ENCODE peak calls at places on chromosomes 7 and 10, in seven cellular contexts. R is natural killer cell, D is BE2C, V is ovary, P is glutamatergic neuron, E is body of pancreas, W is cardiac fibroblast. A is an unnamed sample.

GRCh38 chr10:98258683-98259454 is 9.1 kb downstream of the LOXL4 start:
- DNase-seq in E (no peak), R (no peak), P (no peak), D (no peak), W (no peak), V (no peak), A (no peak)

GRCh38 chr7:94060772-94061171 is 56.6 kb upstream of the BET1 start:
- DNase-seq in D (no peak), E (no peak), W (peak; percentile 61), V (no peak), R (no peak), P (no peak), A (no peak)

GRCh38 chr7:63080406-63080805 is 918.2 kb upstream of the ZNF722 start:
- DNase-seq in D (no peak), P (no peak), E (no peak), R (no peak), V (no peak), W (no peak), A (no peak)

GRCh38 chr10:29150010-29150409 is 138.9 kb upstream of the LYZL1 start:
- DNase-seq in V (peak; percentile 37), W (no peak), E (peak; percentile 23), R (no peak), D (peak; percentile 17), P (no peak), A (no peak)

GRCh38 chr7:12607134-12607533 is 36.6 kb downstream of the SCIN start:
- DNase-seq in D (no peak), W (no peak), V (no peak), R (no peak), E (no peak), P (peak; percentile 23), A (no peak)

GRCh38 chr7:137454169-137455166 is 110.9 kb upstream of the PTN start:
- DNase-seq in D (no peak), W (peak; percentile 83), R (no peak), P (no peak), V (no peak), E (peak; percentile 16), A (no peak)

GRCh38 chr7:98116656-98117461 is 10.2 kb downstream of the LMTK2 start:
- DNase-seq in V (peak; percentile 45), R (no peak), P (no peak), D (no peak), W (peak; percentile 30), E (peak; percentile 34), A (no peak)

GRCh38 chr10:58513189-58514101 is 773 bp downstream of the BICC1 start:
- DNase-seq in D (peak; percentile 32), W (peak; percentile 83), P (peak; percentile 26), R (no peak), E (peak; percentile 39), V (peak; percentile 76), A (no peak)

GRCh38 chr7:77386165-77386824 is 29.9 kb downstream of the GSAP start:
- DNase-seq in W (no peak), D (no peak), E (no peak), P (no peak), V (no peak), R (no peak), A (no peak)

GRCh38 chr10:113056468-113057021 is 106.5 kb downstream of the TCF7L2 start:
- DNase-seq in E (no peak), W (peak; percentile 74), R (no peak), V (no peak), P (no peak), D (no peak), A (no peak)

GRCh38 chr10:58477122-58477521 is 35.5 kb upstream of the BICC1 start:
- DNase-seq in D (no peak), E (no peak), V (peak; percentile 35), W (peak; percentile 80), R (no peak), P (no peak), A (no peak)

GRCh38 chr7:53218730-53219504 is 183.5 kb downstream of the POM121L12 start:
- DNase-seq in P (peak; percentile 64), W (no peak), R (no peak), V (no peak), D (no peak), E (peak; percentile 7), A (no peak)

GRCh38 chr7:144515430-144515829 is 111.9 kb upstream of the NOBOX start:
- DNase-seq in E (no peak), V (no peak), W (no peak), P (no peak), R (no peak), D (no peak), A (no peak)

GRCh38 chr7:144517762-144518161 is 114.3 kb upstream of the NOBOX start:
- DNase-seq in E (no peak), W (no peak), R (no peak), V (no peak), P (no peak), D (no peak), A (no peak)

GRCh38 chr7:144508702-144509101 is 105.2 kb upstream of the NOBOX start:
- DNase-seq in E (no peak), R (no peak), V (no peak), W (no peak), D (no peak), P (no peak), A (no peak)

GRCh38 chr7:144516729-144517128 is 113.2 kb upstream of the NOBOX start:
- DNase-seq in W (no peak), D (no peak), V (no peak), E (no peak), R (no peak), P (no peak), A (no peak)

DNA sequence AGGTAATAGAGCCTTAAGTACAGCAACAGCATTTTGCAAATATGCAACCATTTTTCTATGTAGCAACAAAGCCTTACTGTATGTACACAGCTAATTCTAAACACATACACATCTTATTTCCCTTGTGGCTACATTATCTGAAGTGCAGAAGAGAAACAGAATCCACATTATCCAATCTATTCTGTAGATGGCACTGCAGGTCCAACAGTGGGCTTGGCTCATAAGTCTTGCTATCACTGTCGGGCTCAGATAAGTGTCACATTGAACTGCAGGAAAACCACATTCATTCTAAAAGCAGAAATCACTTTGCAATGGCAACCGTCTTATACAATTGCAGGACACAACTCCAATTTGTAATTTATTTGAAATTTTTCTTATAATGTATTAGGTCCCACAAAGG is 109.8 kb upstream of the NOBOX start:
- DNase-seq in D (no peak), E (peak; percentile 8), R (no peak), P (no peak), W (peak; percentile 48), V (no peak), A (no peak)
- TF ChIP-seq CTCF in D (no peak), E (no peak), R (no peak), P (no peak), W (peak; percentile 37), V (no peak), A (no peak)

GRCh38 chr10:132265878-132266496 is 41.8 kb downstream of the STK32C start:
- DNase-seq in V (no peak), E (no peak), P (no peak), D (no peak), R (no peak), W (no peak), A (no peak)
- TF ChIP-seq CTCF in V (no peak), E (no peak), P (no peak), D (no peak), R (no peak), W (no peak), A (no peak)

GRCh38 chr7:156220078-156220605 is 407.9 kb upstream of the SHH start:
- DNase-seq in W (no peak), P (no peak), D (no peak), E (no peak), R (no peak), V (no peak), A (peak; percentile 7)

GRCh38 chr7:156220701-156221100 is 408.4 kb upstream of the SHH start:
- DNase-seq in V (no peak), E (no peak), D (no peak), P (no peak), R (no peak), W (no peak), A (no peak)

GRCh38 chr7:156218544-156219306 is 406.5 kb upstream of the SHH start:
- DNase-seq in E (no peak), W (no peak), D (no peak), R (no peak), V (no peak), P (no peak), A (no peak)

GRCh38 chr7:156219307-156220077 is 407.2 kb upstream of the SHH start:
- DNase-seq in R (no peak), D (no peak), P (no peak), E (no peak), W (no peak), V (no peak), A (no peak)

GRCh38 chr7:156217803-156218202 is 405.5 kb upstream of the SHH start:
- DNase-seq in D (no peak), R (no peak), E (no peak), V (no peak), W (no peak), P (no peak), A (no peak)
- TF ChIP-seq CTCF in D (no peak), R (no peak), E (no peak), V (no peak), W (no peak), P (no peak), A (no peak)

GRCh38 chr7:130489140-130489967 is 2.5 kb upstream of the MEST start:
- DNase-seq in W (peak; percentile 34), D (no peak), P (no peak), R (no peak), V (no peak), E (no peak), A (no peak)

GRCh38 chr7:130491841-130492518 is at the start of gene MEST:
- DNase-seq in E (peak; percentile 54), R (no peak), V (peak; percentile 52), W (no peak), D (no peak), P (peak; percentile 48), A (no peak)

GRCh38 chr7:130492519-130493274 is 812 bp downstream of the MEST start:
- DNase-seq in P (no peak), W (peak; percentile 12), E (peak; percentile 24), V (peak; percentile 37), D (no peak), R (no peak), A (no peak)

GRCh38 chr7:130490287-130490686 is 1.6 kb upstream of the MEST start:
- DNase-seq in R (no peak), W (no peak), E (no peak), D (no peak), V (no peak), P (peak; percentile 40), A (no peak)

DNA sequence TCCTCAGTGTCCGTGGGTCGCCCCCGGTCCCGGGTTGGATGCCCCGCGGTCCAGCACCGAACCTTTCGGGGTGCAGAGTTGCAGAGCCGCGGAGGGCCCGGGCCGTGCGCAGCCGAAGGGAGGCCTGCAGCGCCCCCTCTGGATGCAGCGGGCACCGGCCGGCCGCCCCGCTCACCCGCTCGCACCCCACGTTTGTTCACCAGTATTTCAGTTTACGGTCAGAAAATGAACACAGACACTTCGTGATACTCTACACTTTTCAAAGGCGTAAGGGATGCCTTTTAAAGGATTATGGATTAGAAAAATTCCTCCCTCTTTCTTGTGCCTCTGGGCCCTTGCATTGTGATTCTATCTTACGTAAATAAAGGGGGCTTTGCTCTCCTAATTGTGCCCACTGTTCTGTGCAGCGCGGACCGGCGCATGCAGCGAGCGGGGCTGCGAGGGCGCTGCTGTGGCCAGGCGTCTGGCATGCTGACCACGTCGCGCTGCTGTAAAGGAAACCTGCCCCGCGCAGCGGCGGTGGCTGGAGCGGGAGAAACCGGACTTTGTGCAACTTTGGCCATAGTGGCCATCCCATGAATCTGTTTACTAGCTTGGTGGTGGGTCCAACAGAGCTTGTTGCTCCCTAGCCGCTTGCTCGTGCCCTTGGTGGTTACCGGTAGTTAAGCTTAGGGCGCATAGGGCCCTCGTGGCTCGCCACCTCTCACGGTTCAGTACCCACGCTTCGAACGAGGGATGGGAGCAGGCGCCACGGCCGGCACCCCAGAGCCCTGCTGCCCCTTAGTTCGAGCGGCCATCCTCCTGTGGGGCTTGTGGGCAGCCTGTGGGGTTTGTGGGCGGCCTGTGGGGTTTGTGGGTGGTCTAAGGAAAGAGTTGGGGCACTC is 755 bp upstream of the MEST start:
- DNase-seq in R (no peak), W (peak; percentile 31), V (peak; percentile 80), E (peak; percentile 68), P (peak; percentile 75), D (no peak), A (peak; percentile 13)
- TF ChIP-seq CTCF in R (peak; percentile 58), W (peak; percentile 35), V (peak; percentile 43), E (peak; percentile 51), P (peak; percentile 84), D (peak; percentile 46), A (peak; percentile 53)